ENCODE peak calls at places on chromosomes 11 and 22, in seven cellular contexts. One of them, this sample, is unnamed.

GRCh38 chr22:29951675-29952413 is 68.9 kb downstream of the MTMR3 start:
- DNase-seq in sciatic nerve: no peak
- DNase-seq in neural crest cell: no peak
- DNase-seq in stimulated activated CD8-positive, alpha-beta memory T cell treated with anti-CD3 and anti-CD28 coated beads, Interleukin-4, amount 100 ng/mL, for 24 hours: no peak
- DNase-seq in DMS79 treated with DMSO at 0.1 percent for 48 hours: no peak
- DNase-seq in aorta: no peak
- DNase-seq in activated T-cell treated with anti-CD3 and anti-CD28 coated beads, Interleukin-2, amount 50 U/mL, for 24 hours: no peak
- DNase-seq in this sample: no peak

GRCh38 chr11:57644748-57645715 is 4.7 kb downstream of the YPEL4 start:
- DNase-seq in sciatic nerve: peak
- DNase-seq in neural crest cell: peak
- DNase-seq in stimulated activated CD8-positive, alpha-beta memory T cell treated with anti-CD3 and anti-CD28 coated beads, Interleukin-4, amount 100 ng/mL, for 24 hours: peak
- DNase-seq in DMS79 treated with DMSO at 0.1 percent for 48 hours: peak
- DNase-seq in aorta: peak
- DNase-seq in activated T-cell treated with anti-CD3 and anti-CD28 coated beads, Interleukin-2, amount 50 U/mL, for 24 hours: peak
- DNase-seq in this sample: peak

GRCh38 chr22:48944433-48944755 is 883.3 kb downstream of the BRD1 start:
- DNase-seq in sciatic nerve: peak
- DNase-seq in neural crest cell: no peak
- DNase-seq in stimulated activated CD8-positive, alpha-beta memory T cell treated with anti-CD3 and anti-CD28 coated beads, Interleukin-4, amount 100 ng/mL, for 24 hours: no peak
- DNase-seq in DMS79 treated with DMSO at 0.1 percent for 48 hours: no peak
- DNase-seq in aorta: no peak
- DNase-seq in activated T-cell treated with anti-CD3 and anti-CD28 coated beads, Interleukin-2, amount 50 U/mL, for 24 hours: no peak
- DNase-seq in this sample: no peak

GRCh38 chr11:44943118-44943517 is 7.6 kb downstream of the TP53I11 start:
- DNase-seq in sciatic nerve: no peak
- DNase-seq in neural crest cell: no peak
- DNase-seq in stimulated activated CD8-positive, alpha-beta memory T cell treated with anti-CD3 and anti-CD28 coated beads, Interleukin-4, amount 100 ng/mL, for 24 hours: peak
- DNase-seq in DMS79 treated with DMSO at 0.1 percent for 48 hours: peak
- DNase-seq in aorta: no peak
- DNase-seq in activated T-cell treated with anti-CD3 and anti-CD28 coated beads, Interleukin-2, amount 50 U/mL, for 24 hours: peak
- DNase-seq in this sample: peak

GRCh38 chr22:50600541-50600940 is at the start of gene MAPK8IP2:
- DNase-seq in sciatic nerve: no peak
- DNase-seq in neural crest cell: no peak
- DNase-seq in stimulated activated CD8-positive, alpha-beta memory T cell treated with anti-CD3 and anti-CD28 coated beads, Interleukin-4, amount 100 ng/mL, for 24 hours: no peak
- DNase-seq in DMS79 treated with DMSO at 0.1 percent for 48 hours: no peak
- DNase-seq in aorta: peak
- DNase-seq in activated T-cell treated with anti-CD3 and anti-CD28 coated beads, Interleukin-2, amount 50 U/mL, for 24 hours: no peak
- DNase-seq in this sample: no peak

GRCh38 chr11:112161012-112161411 is 2.9 kb downstream of the IL18 start:
- DNase-seq in sciatic nerve: no peak
- DNase-seq in neural crest cell: no peak
- DNase-seq in stimulated activated CD8-positive, alpha-beta memory T cell treated with anti-CD3 and anti-CD28 coated beads, Interleukin-4, amount 100 ng/mL, for 24 hours: no peak
- DNase-seq in DMS79 treated with DMSO at 0.1 percent for 48 hours: no peak
- DNase-seq in aorta: no peak
- DNase-seq in activated T-cell treated with anti-CD3 and anti-CD28 coated beads, Interleukin-2, amount 50 U/mL, for 24 hours: no peak
- DNase-seq in this sample: no peak

GRCh38 chr22:27011131-27011530 is 353.7 kb downstream of the MIAT start:
- DNase-seq in sciatic nerve: no peak
- DNase-seq in neural crest cell: no peak
- DNase-seq in stimulated activated CD8-positive, alpha-beta memory T cell treated with anti-CD3 and anti-CD28 coated beads, Interleukin-4, amount 100 ng/mL, for 24 hours: no peak
- DNase-seq in DMS79 treated with DMSO at 0.1 percent for 48 hours: no peak
- DNase-seq in aorta: no peak
- DNase-seq in activated T-cell treated with anti-CD3 and anti-CD28 coated beads, Interleukin-2, amount 50 U/mL, for 24 hours: no peak
- DNase-seq in this sample: no peak

GRCh38 chr11:60954421-60954820 is 2.4 kb upstream of the SLC15A3 start:
- DNase-seq in sciatic nerve: peak
- DNase-seq in neural crest cell: no peak
- DNase-seq in stimulated activated CD8-positive, alpha-beta memory T cell treated with anti-CD3 and anti-CD28 coated beads, Interleukin-4, amount 100 ng/mL, for 24 hours: no peak
- DNase-seq in DMS79 treated with DMSO at 0.1 percent for 48 hours: no peak
- DNase-seq in aorta: peak
- DNase-seq in activated T-cell treated with anti-CD3 and anti-CD28 coated beads, Interleukin-2, amount 50 U/mL, for 24 hours: no peak
- DNase-seq in this sample: no peak

GRCh38 chr11:12540913-12541587 is 133.2 kb upstream of the TEAD1 start:
- DNase-seq in sciatic nerve: no peak
- DNase-seq in neural crest cell: no peak
- DNase-seq in stimulated activated CD8-positive, alpha-beta memory T cell treated with anti-CD3 and anti-CD28 coated beads, Interleukin-4, amount 100 ng/mL, for 24 hours: no peak
- DNase-seq in DMS79 treated with DMSO at 0.1 percent for 48 hours: no peak
- DNase-seq in aorta: no peak
- DNase-seq in activated T-cell treated with anti-CD3 and anti-CD28 coated beads, Interleukin-2, amount 50 U/mL, for 24 hours: no peak
- DNase-seq in this sample: no peak

GRCh38 chr11:10858505-10859360 is 880 bp upstream of the ZBED5 start:
- DNase-seq in sciatic nerve: peak
- DNase-seq in neural crest cell: peak
- DNase-seq in stimulated activated CD8-positive, alpha-beta memory T cell treated with anti-CD3 and anti-CD28 coated beads, Interleukin-4, amount 100 ng/mL, for 24 hours: peak
- DNase-seq in DMS79 treated with DMSO at 0.1 percent for 48 hours: peak
- DNase-seq in aorta: peak
- DNase-seq in activated T-cell treated with anti-CD3 and anti-CD28 coated beads, Interleukin-2, amount 50 U/mL, for 24 hours: no peak
- DNase-seq in this sample: peak

GRCh38 chr11:13028322-13028721 is 19.2 kb downstream of the RASSF10 start:
- DNase-seq in sciatic nerve: no peak
- DNase-seq in neural crest cell: no peak
- DNase-seq in stimulated activated CD8-positive, alpha-beta memory T cell treated with anti-CD3 and anti-CD28 coated beads, Interleukin-4, amount 100 ng/mL, for 24 hours: no peak
- DNase-seq in DMS79 treated with DMSO at 0.1 percent for 48 hours: no peak
- DNase-seq in aorta: no peak
- DNase-seq in activated T-cell treated with anti-CD3 and anti-CD28 coated beads, Interleukin-2, amount 50 U/mL, for 24 hours: no peak
- DNase-seq in this sample: no peak

GRCh38 chr22:19716041-19716828 is 1.9 kb downstream of the SEPTIN5 start:
- DNase-seq in sciatic nerve: no peak
- DNase-seq in neural crest cell: no peak
- DNase-seq in stimulated activated CD8-positive, alpha-beta memory T cell treated with anti-CD3 and anti-CD28 coated beads, Interleukin-4, amount 100 ng/mL, for 24 hours: no peak
- DNase-seq in DMS79 treated with DMSO at 0.1 percent for 48 hours: no peak
- DNase-seq in aorta: no peak
- DNase-seq in activated T-cell treated with anti-CD3 and anti-CD28 coated beads, Interleukin-2, amount 50 U/mL, for 24 hours: no peak
- DNase-seq in this sample: no peak

GRCh38 chr11:556175-556699 is 4.3 kb downstream of the LMNTD2 start:
- DNase-seq in sciatic nerve: no peak
- DNase-seq in neural crest cell: no peak
- DNase-seq in stimulated activated CD8-positive, alpha-beta memory T cell treated with anti-CD3 and anti-CD28 coated beads, Interleukin-4, amount 100 ng/mL, for 24 hours: no peak
- DNase-seq in DMS79 treated with DMSO at 0.1 percent for 48 hours: no peak
- DNase-seq in aorta: no peak
- DNase-seq in activated T-cell treated with anti-CD3 and anti-CD28 coated beads, Interleukin-2, amount 50 U/mL, for 24 hours: no peak
- DNase-seq in this sample: no peak

This sample was measured in NCI-H1092 treated with DMSO at 0.1 percent for 48 hours.